ENCODE peak calls at places on chromosomes 13 and 19, in ten cellular contexts. E, F, J, A, P, C, S, V, M and B are unnamed samples.
A peak's percentile ranks its signal among the peaks of the same experiment; 100 is the strongest.

GRCh38 chr13:79631260-79631659 is 150.3 kb downstream of the NDFIP2 start:
- DNase-seq in E (peak; percentile 18), F (no peak), J (no peak), A (no peak), P (no peak), C (no peak), S (no peak), V (no peak), M (no peak), B (no peak)

GRCh38 chr13:110907301-110907700 is 7.6 kb downstream of the ANKRD10 start:
- DNase-seq in E (no peak), F (no peak), J (no peak), A (no peak), P (no peak), C (no peak), S (no peak), V (no peak), M (no peak), B (no peak)

GRCh38 chr19:41408256-41408655 is 10.6 kb downstream of the BCKDHA start:
- DNase-seq in E (no peak), F (no peak), J (no peak), A (no peak), P (no peak), C (no peak), S (no peak), V (no peak), M (no peak), B (no peak)

GRCh38 chr13:20193924-20194631 is 1.3 kb upstream of the GJB2 start:
- DNase-seq in E (no peak), F (no peak), J (no peak), A (no peak), P (no peak), C (peak; percentile 29), S (no peak), V (peak; percentile 20), M (no peak), B (peak; percentile 10)

GRCh38 chr13:109569938-109570711 is 216.3 kb downstream of the IRS2 start:
- DNase-seq in E (no peak), F (peak; percentile 3), J (no peak), A (no peak), P (no peak), C (peak; percentile 53), S (peak; percentile 1), V (peak; percentile 46), M (no peak), B (no peak)

GRCh38 chr13:95185851-95186250 is 115.4 kb downstream of the ABCC4 start:
- DNase-seq in E (no peak), F (peak; percentile 14), J (no peak), A (peak; percentile 27), P (no peak), C (peak; percentile 66), S (peak; percentile 34), V (peak; percentile 23), M (no peak), B (peak; percentile 28)

GRCh38 chr13:32041429-32041828 is 9.9 kb downstream of the FRY start:
- DNase-seq in E (no peak), F (no peak), J (no peak), A (no peak), P (no peak), C (no peak), S (no peak), V (no peak), M (no peak), B (no peak)

GRCh38 chr13:32117696-32118095 is 86.1 kb downstream of the FRY start:
- DNase-seq in E (no peak), F (no peak), J (no peak), A (no peak), P (no peak), C (no peak), S (no peak), V (no peak), M (no peak), B (no peak)

GRCh38 chr13:110254751-110255553 is 52.0 kb downstream of the COL4A1 start:
- DNase-seq in E (no peak), F (no peak), J (no peak), A (no peak), P (no peak), C (no peak), S (no peak), V (no peak), M (no peak), B (no peak)

GRCh38 chr13:107866666-107867623 is 348.4 kb downstream of the LIG4 start:
- DNase-seq in E (no peak), F (no peak), J (no peak), A (no peak), P (no peak), C (no peak), S (no peak), V (no peak), M (no peak), B (no peak)

GRCh38 chr19:55340784-55341147 is 1.1 kb downstream of the KMT5C start:
- DNase-seq in E (no peak), F (no peak), J (no peak), A (no peak), P (no peak), C (no peak), S (no peak), V (no peak), M (peak; percentile 49), B (peak; percentile 35)

GRCh38 chr19:38676023-38676877 is 28.8 kb downstream of the ACTN4 start:
- DNase-seq in E (no peak), F (no peak), J (no peak), A (no peak), P (no peak), C (no peak), S (no peak), V (no peak), M (no peak), B (no peak)

GRCh38 chr19:7238091-7238490 is 56.1 kb downstream of the INSR start:
- DNase-seq in E (no peak), F (no peak), J (no peak), A (no peak), P (no peak), C (no peak), S (no peak), V (no peak), M (no peak), B (no peak)

GRCh38 chr19:31515931-31516330 is 166.7 kb upstream of the TSHZ3 start:
- DNase-seq in E (no peak), F (no peak), J (no peak), A (no peak), P (no peak), C (no peak), S (no peak), V (no peak), M (no peak), B (peak; percentile 7)

GRCh38 chr19:6777434-6777833 is 4.9 kb downstream of the VAV1 start:
- DNase-seq in E (no peak), F (no peak), J (no peak), A (no peak), P (no peak), C (no peak), S (no peak), V (no peak), M (no peak), B (no peak)

GRCh38 chr13:73520566-73521290 is 461.9 kb downstream of the KLF5 start:
- DNase-seq in E (no peak), F (no peak), J (no peak), A (no peak), P (no peak), C (peak; percentile 40), S (no peak), V (no peak), M (no peak), B (no peak)

GRCh38 chr19:50202399-50202798 is 1.0 kb upstream of the MYH14 start:
- DNase-seq in E (no peak), F (no peak), J (no peak), A (no peak), P (no peak), C (no peak), S (no peak), V (no peak), M (no peak), B (no peak)

GRCh38 chr13:47119568-47120080 is 222.8 kb upstream of the HTR2A start:
- DNase-seq in E (no peak), F (no peak), J (no peak), A (no peak), P (no peak), C (no peak), S (no peak), V (no peak), M (no peak), B (no peak)

GRCh38 chr13:23622991-23623390 is 52.8 kb downstream of the TNFRSF19 start:
- DNase-seq in E (no peak), F (no peak), J (no peak), A (no peak), P (no peak), C (no peak), S (no peak), V (no peak), M (no peak), B (no peak)